ENCODE peak calls at places on chromosomes 4 and X, in six cellular contexts. S is thyroid gland, V is mammary epithelial cell, U is cardiac muscle cell, T is SJSA1, O is adrenal gland. J is an unnamed sample.

GRCh38 chrX:42524374-42524773 is 253.6 kb downstream of the PPP1R2C start:
- DNase-seq in S (no peak), V (peak; percentile 57), U (peak; percentile 3), T (peak; percentile 43), O (no peak), J (no peak)

GRCh38 chrX:114221445-114221844 is 362.4 kb upstream of the HTR2C start:
- DNase-seq in S (no peak), V (no peak), U (no peak), T (no peak), O (no peak), J (no peak)

GRCh38 chr4:109303141-109303499 is 662 bp upstream of the COL25A1 start:
- DNase-seq in S (peak; percentile 48), V (no peak), U (peak; percentile 45), T (peak; percentile 11), O (no peak), J (no peak)

GRCh38 chr4:184553891-184554290 is 79.5 kb upstream of the IRF2 start:
- DNase-seq in S (no peak), V (no peak), U (no peak), T (no peak), O (no peak), J (no peak)

GRCh38 chrX:130896816-130897508 is 6.0 kb downstream of the ENOX2 start:
- DNase-seq in S (no peak), V (no peak), U (peak; percentile 72), T (peak; percentile 23), O (no peak), J (no peak)

GRCh38 chrX:109472939-109473713 is 8.8 kb downstream of the GUCY2F start:
- DNase-seq in S (no peak), V (peak; percentile 51), U (peak; percentile 54), T (peak; percentile 55), O (peak; percentile 46), J (no peak)

GRCh38 chr4:138412847-138413246 is 170.7 kb upstream of the SLC7A11 start:
- DNase-seq in S (no peak), V (no peak), U (no peak), T (no peak), O (no peak), J (no peak)

GRCh38 chrX:42824541-42824940 is 46.6 kb upstream of the PPP1R2C start:
- DNase-seq in S (no peak), V (no peak), U (no peak), T (no peak), O (no peak), J (no peak)

GRCh38 chr4:53601251-53601764 is 10.0 kb upstream of the LNX1 start:
- DNase-seq in S (peak; percentile 57), V (no peak), U (peak; percentile 29), T (no peak), O (no peak), J (no peak)

GRCh38 chr4:118888666-118889312 is at the start of gene SYNPO2:
- DNase-seq in S (peak; percentile 71), V (peak; percentile 78), U (peak; percentile 96), T (peak; percentile 71), O (peak; percentile 89), J (peak; percentile 29)

GRCh38 chrX:109952985-109953905 is 49.7 kb upstream of the TMEM164 start:
- DNase-seq in S (no peak), V (no peak), U (peak; percentile 27), T (no peak), O (no peak), J (no peak)

GRCh38 chr4:10887600-10887999 is 203.0 kb upstream of the CLNK start:
- DNase-seq in S (no peak), V (no peak), U (no peak), T (no peak), O (no peak), J (no peak)

GRCh38 chr4:11765849-11766453 is 337.3 kb upstream of the HS3ST1 start:
- DNase-seq in S (no peak), V (peak; percentile 41), U (peak; percentile 70), T (no peak), O (peak; percentile 57), J (no peak)

GRCh38 chr4:1231637-1232360 is 17.1 kb downstream of the CTBP1 start:
- DNase-seq in S (no peak), V (no peak), U (no peak), T (no peak), O (no peak), J (no peak)

GRCh38 chr4:56986952-56987351 is 8.3 kb downstream of the POLR2B start:
- DNase-seq in S (no peak), V (no peak), U (no peak), T (no peak), O (no peak), J (no peak)

GRCh38 chrX:22534643-22535042 is 261.9 kb downstream of the CBLL2 start:
- DNase-seq in S (peak; percentile 33), V (peak; percentile 81), U (peak; percentile 23), T (peak; percentile 4), O (no peak), J (no peak)

GRCh38 chrX:129653985-129654651 is 638 bp downstream of the APLN start:
- DNase-seq in S (peak; percentile 20), V (peak; percentile 23), U (no peak), T (no peak), O (no peak), J (no peak)

GRCh38 chr4:7365472-7366179 is 69.1 kb downstream of the PSAPL1 start:
- DNase-seq in S (peak; percentile 79), V (no peak), U (no peak), T (no peak), O (no peak), J (peak; percentile 86)

GRCh38 chrX:12245650-12246645 is 107.7 kb downstream of the FRMPD4 start:
- DNase-seq in S (no peak), V (peak; percentile 71), U (peak; percentile 74), T (no peak), O (no peak), J (no peak)

GRCh38 chrX:16144420-16144819 is 21.1 kb downstream of the GRPR start:
- DNase-seq in S (no peak), V (no peak), U (no peak), T (no peak), O (no peak), J (no peak)

GRCh38 chrX:65588795-65589194 is 54.2 kb upstream of the LAS1L start:
- DNase-seq in S (no peak), V (no peak), U (no peak), T (no peak), O (no peak), J (no peak)

GRCh38 chr4:25863906-25864418 is 1.2 kb upstream of the SEL1L3 start:
- DNase-seq in S (no peak), V (no peak), U (no peak), T (no peak), O (no peak), J (no peak)

GRCh38 chr4:181525641-181526040 is 717.6 kb upstream of the TENM3 start:
- DNase-seq in S (no peak), V (no peak), U (no peak), T (no peak), O (no peak), J (no peak)

DNA sequence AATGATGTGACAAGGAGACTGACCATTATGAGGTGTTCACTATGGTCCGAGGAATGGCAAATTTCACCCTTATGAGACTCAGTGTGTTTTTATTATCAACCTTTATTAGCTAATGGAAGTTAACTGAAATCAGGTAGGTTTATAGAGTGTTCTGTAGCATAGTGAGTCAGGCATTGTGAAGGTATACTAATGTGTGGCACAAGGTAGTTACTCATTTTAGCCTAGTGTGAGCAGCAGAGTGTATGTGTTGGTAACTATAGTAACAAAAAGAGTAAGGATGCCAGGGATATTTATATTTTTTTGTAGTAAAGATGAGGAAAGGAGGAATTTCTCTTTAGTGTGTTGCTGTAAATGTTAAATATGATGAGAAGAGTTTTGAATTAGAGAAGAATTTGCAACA is 12.0 kb downstream of the PDLIM5 start:
- DNase-seq in S (no peak), V (peak; percentile 72), U (no peak), T (no peak), O (no peak), J (no peak)
- H3K27ac ChIP-seq in S (no peak overlapping the region), V (peak overlapping the region; percentile 75), U (peak overlapping the region; percentile 24), T (no peak overlapping the region), O (no peak overlapping the region), J (no peak overlapping the region)

DNA sequence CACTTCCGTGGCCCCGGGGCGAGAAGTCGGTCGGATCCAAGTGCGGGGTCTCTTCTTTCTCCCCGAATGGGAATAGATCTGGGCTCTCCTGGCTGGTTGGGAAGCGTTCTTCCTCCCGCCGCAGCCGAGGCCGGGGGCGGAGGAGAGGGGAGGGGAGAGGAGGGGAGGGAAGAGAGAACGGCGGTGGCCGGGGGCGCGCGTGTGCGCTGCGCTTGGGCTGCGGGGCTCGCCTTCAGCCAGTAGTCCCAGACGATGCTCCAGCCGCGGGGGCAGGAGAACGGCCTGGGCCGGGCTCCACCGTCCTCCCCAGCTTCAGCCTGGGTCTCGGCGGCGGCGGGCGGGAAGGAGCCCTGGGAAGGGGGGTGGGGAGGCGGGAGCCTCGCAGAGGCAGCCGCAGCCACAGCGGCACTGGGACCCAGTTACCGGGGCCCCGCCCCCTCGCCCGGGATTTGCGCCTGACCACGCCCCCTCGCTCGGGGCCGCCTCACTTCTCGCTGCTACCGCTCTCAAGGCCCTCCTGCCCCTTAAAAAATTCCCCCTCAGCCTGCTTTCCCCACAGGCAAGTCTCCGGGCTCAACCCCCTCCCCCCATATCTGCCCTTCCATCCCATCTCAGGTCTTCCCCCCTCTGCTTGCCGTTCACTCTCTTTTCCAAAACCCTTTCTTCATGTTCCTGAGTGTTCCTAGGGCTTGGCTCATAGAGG is at the start of gene FGD1:
- DNase-seq in S (peak; percentile 66), V (peak; percentile 37), U (peak; percentile 71), T (peak; percentile 52), O (peak; percentile 78), J (peak; percentile 56)
- H3K27ac ChIP-seq in S (peak within 1 kb of the TSS; percentile 58), V (peak within 1 kb of the TSS; percentile 23), U (peak within 1 kb of the TSS; percentile 86), T (peak within 1 kb of the TSS; percentile 29), O (no peak within 1 kb of the TSS), J (no peak within 1 kb of the TSS)

DNA sequence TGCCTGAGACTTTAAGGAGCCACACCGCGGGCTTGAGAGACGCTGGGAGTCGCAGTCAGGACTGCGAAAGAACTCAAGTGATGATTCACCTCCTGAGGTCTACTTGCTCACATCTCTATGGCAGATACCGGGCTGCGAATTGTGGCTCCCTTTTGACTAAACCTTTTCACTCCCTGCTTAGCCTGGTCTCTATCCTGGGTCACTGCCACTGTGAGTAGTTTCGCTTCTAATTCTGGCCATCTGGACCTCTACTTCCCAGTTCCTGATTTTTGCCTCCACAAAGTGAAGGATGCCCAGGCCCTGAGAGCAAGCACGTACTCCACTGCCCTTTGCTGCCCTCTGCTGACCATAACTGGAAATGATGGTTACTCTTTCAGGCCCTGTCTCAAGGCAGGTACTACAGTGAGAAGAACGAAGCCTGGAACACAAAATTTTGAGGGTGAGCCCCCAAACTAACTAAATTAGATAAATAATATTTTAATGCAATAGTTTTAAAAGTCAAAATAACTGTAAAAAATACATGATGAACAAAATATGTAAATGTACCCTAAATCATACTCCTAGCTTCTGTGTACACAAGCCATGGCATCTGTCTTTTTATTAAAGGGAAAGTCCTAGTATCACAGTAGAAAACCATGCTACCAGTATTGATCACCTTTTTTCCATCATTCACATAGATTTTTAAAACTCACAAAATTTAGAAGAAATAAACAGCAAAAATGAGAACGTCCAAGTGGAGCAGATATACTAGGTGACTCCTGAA is 16.7 kb downstream of the MAD2L1 start:
- DNase-seq in S (peak; percentile 73), V (peak; percentile 61), U (peak; percentile 90), T (peak; percentile 93), O (peak; percentile 95), J (peak; percentile 69)
- H3K27ac ChIP-seq in S (no peak overlapping the region), V (no peak overlapping the region), U (no peak overlapping the region), T (peak overlapping the region; percentile 48), O (no peak overlapping the region), J (no peak overlapping the region)

DNA sequence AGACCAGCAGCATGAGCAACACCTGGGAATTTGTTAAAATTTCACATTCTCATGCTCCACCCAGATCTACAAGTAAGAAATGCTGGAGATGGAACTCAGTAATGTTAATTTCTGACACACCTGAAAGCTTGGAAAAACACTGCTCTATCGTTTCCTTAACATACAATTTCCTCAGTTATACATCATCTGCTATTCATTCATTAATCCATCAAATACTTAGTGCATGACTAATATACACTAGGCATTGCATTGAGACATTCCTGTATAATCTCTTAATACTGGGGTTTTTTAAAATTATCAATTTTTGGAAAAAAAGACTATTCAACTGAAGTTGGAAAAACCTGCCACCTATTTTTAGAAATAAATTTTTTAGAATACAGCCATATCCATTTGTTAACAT is 106.1 kb downstream of the CHM start:
- DNase-seq in S (no peak), V (no peak), U (no peak), T (no peak), O (no peak), J (no peak)
- H3K27ac ChIP-seq in S (no peak overlapping the region), V (no peak overlapping the region), U (no peak overlapping the region), T (no peak overlapping the region), O (no peak overlapping the region), J (no peak overlapping the region)

J was measured in substantia nigra.